ENCODE peak calls at places on chromosomes 11 and 22, in four cellular contexts. V is cerebellum, P is NCI-H1092 treated with DMSO at 0.1 percent for 48 hours, F is NCI-H2029. I is an unnamed sample.

GRCh38 chr22:38290347-38290746 is 17.5 kb upstream of the TMEM184B start:
- DNase-seq in V (no peak), P (no peak), F (no peak), I (no peak)

GRCh38 chr11:85947431-85948272 is 92.5 kb downstream of the CCDC83 start:
- DNase-seq in V (no peak), P (no peak), F (no peak), I (no peak)

GRCh38 chr11:99020324-99021225 is at the start of gene CNTN5:
- DNase-seq in V (no peak), P (peak), F (no peak), I (no peak)

GRCh38 chr22:24845036-24845918 is 39.3 kb downstream of the SGSM1 start:
- DNase-seq in V (no peak), P (no peak), F (no peak), I (no peak)

GRCh38 chr11:75325713-75326438 is 25.6 kb downstream of the ARRB1 start:
- DNase-seq in V (no peak), P (no peak), F (no peak), I (no peak)

GRCh38 chr11:44946268-44946667 is 4.4 kb downstream of the TP53I11 start:
- DNase-seq in V (no peak), P (no peak), F (no peak), I (no peak)

GRCh38 chr11:61153593-61154090 is 7.6 kb downstream of the VPS37C start:
- DNase-seq in V (no peak), P (no peak), F (no peak), I (no peak)

GRCh38 chr11:9660886-9661285 is 3.0 kb upstream of the SWAP70 start:
- DNase-seq in V (no peak), P (no peak), F (peak), I (no peak)

GRCh38 chr22:23204541-23205157 is 24.3 kb downstream of the BCR start:
- DNase-seq in V (peak), P (peak), F (peak), I (no peak)

GRCh38 chr11:74717211-74717997 is 13.8 kb downstream of the CHRDL2 start:
- DNase-seq in V (no peak), P (no peak), F (no peak), I (no peak)

GRCh38 chr11:57297221-57297620 is 27.5 kb downstream of the TNKS1BP1 start:
- DNase-seq in V (no peak), P (no peak), F (no peak), I (no peak)

GRCh38 chr11:111845256-111846028 is 25.9 kb downstream of the ALG9 start:
- DNase-seq in V (no peak), P (no peak), F (no peak), I (no peak)

GRCh38 chr22:23772315-23773246 is at the start of gene MMP11:
- DNase-seq in V (peak), P (peak), F (peak), I (no peak)

GRCh38 chr11:47488111-47488510 is 39.2 kb upstream of the RAPSN start:
- DNase-seq in V (no peak), P (no peak), F (no peak), I (no peak)

GRCh38 chr22:20208713-20209310 is 58.0 kb upstream of the CCDC188 start:
- DNase-seq in V (no peak), P (no peak), F (no peak), I (no peak)

GRCh38 chr11:10885703-10886363 is 28.0 kb upstream of the ZBED5 start:
- DNase-seq in V (no peak), P (no peak), F (no peak), I (no peak)